ENCODE peak calls at places on chromosomes 2 and 18, in ten cellular contexts. Y, I, N, E, B, M, V, O, C and Q are unnamed samples. For H3K4me1, the result is how much of the 10 kb centered on the place peaks cover.

GRCh38 chr2:26681656-26682055 is 10.9 kb upstream of the KCNK3 start:
- DNase-seq in Y (no peak), I (no peak), N (no peak), E (no peak), B (no peak), M (no peak), V (no peak), O (no peak), C (no peak), Q (no peak)

GRCh38 chr2:200471324-200471848 is 38.5 kb downstream of the KCTD18 start:
- DNase-seq in Y (no peak), I (no peak), N (peak), E (no peak), B (no peak), M (no peak), V (peak), O (no peak), C (no peak), Q (no peak)

GRCh38 chr2:242031481-242032019 is 162.0 kb downstream of the RTP5 start:
- DNase-seq in Y (no peak), I (peak), N (no peak), E (no peak), B (no peak), M (no peak), V (no peak), O (peak), C (peak), Q (no peak)

GRCh38 chr2:70656421-70657010 is 102.9 kb upstream of the TGFA start:
- DNase-seq in Y (no peak), I (peak), N (no peak), E (no peak), B (no peak), M (no peak), V (no peak), O (no peak), C (no peak), Q (no peak)

GRCh38 chr18:23498877-23499570 is 4.3 kb upstream of the RMC1 start:
- DNase-seq in Y (peak), I (peak), N (peak), E (peak), B (no peak), M (peak), V (peak), O (peak), C (peak), Q (no peak)

GRCh38 chr2:58268685-58269084 is 27.6 kb upstream of the FANCL start:
- DNase-seq in Y (no peak), I (no peak), N (no peak), E (no peak), B (no peak), M (no peak), V (no peak), O (no peak), C (no peak), Q (no peak)

GRCh38 chr2:143132360-143132759 is 3.1 kb downstream of the ARHGAP15 start:
- DNase-seq in Y (no peak), I (no peak), N (no peak), E (no peak), B (no peak), M (no peak), V (no peak), O (no peak), C (no peak), Q (no peak)

GRCh38 chr18:48946329-48946835 is 4.4 kb downstream of the SMAD7 start:
- DNase-seq in Y (no peak), I (no peak), N (peak), E (no peak), B (no peak), M (no peak), V (no peak), O (no peak), C (peak), Q (peak)

GRCh38 chr2:60644942-60645341 is 91.5 kb upstream of the BCL11A start:
- DNase-seq in Y (no peak), I (no peak), N (no peak), E (no peak), B (no peak), M (peak), V (no peak), O (no peak), C (no peak), Q (no peak)

GRCh38 chr18:5969355-5970003 is 74.2 kb upstream of the TMEM200C start:
- DNase-seq in Y (no peak), I (no peak), N (no peak), E (no peak), B (no peak), M (no peak), V (no peak), O (no peak), C (no peak), Q (no peak)

GRCh38 chr2:122236152-122236892 is 480.9 kb downstream of the TSN start:
- DNase-seq in Y (no peak), I (no peak), N (no peak), E (no peak), B (peak), M (no peak), V (no peak), O (peak), C (no peak), Q (no peak)

GRCh38 chr2:17317439-17317976 is 200.7 kb downstream of the RAD51AP2 start:
- DNase-seq in Y (no peak), I (no peak), N (no peak), E (no peak), B (no peak), M (no peak), V (no peak), O (no peak), C (no peak), Q (no peak)

GRCh38 chr18:50427896-50428295 is 53.0 kb downstream of the SKA1 start:
- DNase-seq in Y (no peak), I (no peak), N (no peak), E (no peak), B (no peak), M (no peak), V (no peak), O (no peak), C (no peak), Q (no peak)

GRCh38 chr2:238286987-238287386 is 1.4 kb downstream of the PER2 start:
- DNase-seq in Y (no peak), I (no peak), N (no peak), E (no peak), B (peak), M (peak), V (no peak), O (no peak), C (no peak), Q (no peak)

GRCh38 chr2:160836755-160837154 is 323.5 kb upstream of the TANK start:
- DNase-seq in Y (no peak), I (no peak), N (no peak), E (no peak), B (no peak), M (no peak), V (no peak), O (no peak), C (peak), Q (no peak)

GRCh38 chr2:202109737-202110184 is 36.7 kb downstream of the KIAA2012 start:
- DNase-seq in Y (peak), I (no peak), N (no peak), E (peak), B (peak), M (peak), V (no peak), O (peak), C (peak), Q (no peak)

GRCh38 chr2:227106845-227107759 is 56.9 kb downstream of the COL4A4 start:
- DNase-seq in Y (no peak), I (no peak), N (peak), E (no peak), B (no peak), M (no peak), V (peak), O (peak), C (peak), Q (no peak)

GRCh38 chr2:186456941-186457340 is 29.1 kb upstream of the ZC3H15 start:
- DNase-seq in Y (no peak), I (no peak), N (no peak), E (no peak), B (no peak), M (no peak), V (no peak), O (no peak), C (peak), Q (no peak)

DNA sequence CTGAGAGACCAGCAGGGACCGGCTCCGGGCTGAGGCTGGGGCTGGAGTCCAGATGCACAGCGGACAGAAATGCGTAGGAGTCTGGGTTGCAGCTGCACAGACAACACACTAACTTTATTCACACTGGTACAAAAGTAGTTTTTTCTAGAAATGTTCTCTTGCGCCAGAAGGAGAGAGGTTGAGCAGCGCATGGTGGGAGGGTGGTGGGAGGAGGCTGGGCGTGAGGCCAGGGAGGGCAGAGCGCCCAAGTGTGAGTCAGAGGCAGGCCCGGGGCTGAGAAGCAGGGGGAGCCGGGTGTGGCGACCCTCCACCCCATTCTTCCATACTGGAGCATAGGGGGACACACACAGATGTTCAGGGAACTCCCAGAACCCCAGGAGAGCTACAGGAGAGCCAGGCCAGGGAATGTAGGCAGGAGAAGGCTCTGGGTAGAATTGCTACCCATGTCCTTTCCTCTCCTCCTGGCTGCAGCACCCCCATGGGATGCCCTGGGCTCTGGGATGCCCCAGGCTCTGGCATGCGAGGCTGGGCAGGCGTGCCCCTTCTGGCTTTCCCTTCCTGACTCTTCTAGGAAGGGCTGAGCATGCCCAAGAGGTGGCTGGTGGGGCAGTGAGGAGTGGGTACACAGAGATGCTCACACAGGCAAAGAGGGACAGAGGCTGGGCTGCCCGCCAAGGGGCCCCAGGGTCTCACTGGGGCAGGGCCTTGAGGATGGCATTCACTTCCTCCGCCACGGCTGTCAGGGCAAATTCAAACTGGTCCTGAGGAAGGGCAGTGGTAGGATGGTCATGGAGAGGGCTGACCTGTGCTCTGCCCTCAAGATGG is 10.6 kb downstream of the DNAJB2 start:
- DNase-seq in Y (peak), I (no peak), N (peak), E (peak), B (peak), M (no peak), V (no peak), O (no peak), C (peak), Q (peak)
- H3K4me1 ChIP-seq in Y (under half), I (under half), N (under half), E (under half), B (under half), M (under half), V (under half), O (under half), C (under half), Q (under half)

GRCh38 chr2:40886660-40887059 is 434.8 kb upstream of the SLC8A1 start:
- DNase-seq in Y (no peak), I (no peak), N (no peak), E (no peak), B (no peak), M (no peak), V (no peak), O (no peak), C (no peak), Q (no peak)
- TF ChIP-seq CTCF in Y (no peak), I (no peak), N (no peak), E (no peak), B (no peak), M (no peak), V (no peak), O (no peak), C (no peak), Q (no peak)

DNA sequence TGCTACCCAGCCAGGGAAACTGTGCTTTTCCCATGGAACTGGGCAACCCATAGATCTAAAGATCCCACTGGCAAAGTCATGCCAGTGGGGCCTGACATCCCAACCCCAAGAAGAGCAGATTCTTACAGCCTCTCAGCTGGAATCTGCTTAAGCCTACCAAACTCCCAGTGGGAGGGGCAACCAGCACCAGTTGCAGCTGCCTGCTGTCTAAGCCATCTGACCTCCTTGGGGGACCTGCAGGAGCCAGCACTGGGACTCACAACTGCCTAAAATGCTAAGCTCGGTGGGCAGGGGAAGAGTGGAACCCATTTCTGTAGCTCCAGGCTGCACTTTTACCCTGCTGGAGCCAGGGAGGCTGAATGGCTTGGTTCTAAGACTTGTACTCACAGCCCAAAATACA is 770.7 kb upstream of the SLC8A1 start:
- DNase-seq in Y (no peak), I (no peak), N (no peak), E (no peak), B (no peak), M (no peak), V (no peak), O (no peak), C (no peak), Q (no peak)
- H3K4me1 ChIP-seq in Y (under half), I (under half), N (under half), E (under half), B (under half), M (under half), V (under half), O (under half), C (under half), Q (under half)

GRCh38 chr2:80969900-80970299 is 665.3 kb upstream of the LRRTM1 start:
- DNase-seq in Y (no peak), I (no peak), N (no peak), E (no peak), B (no peak), M (no peak), V (no peak), O (no peak), C (no peak), Q (no peak)

DNA sequence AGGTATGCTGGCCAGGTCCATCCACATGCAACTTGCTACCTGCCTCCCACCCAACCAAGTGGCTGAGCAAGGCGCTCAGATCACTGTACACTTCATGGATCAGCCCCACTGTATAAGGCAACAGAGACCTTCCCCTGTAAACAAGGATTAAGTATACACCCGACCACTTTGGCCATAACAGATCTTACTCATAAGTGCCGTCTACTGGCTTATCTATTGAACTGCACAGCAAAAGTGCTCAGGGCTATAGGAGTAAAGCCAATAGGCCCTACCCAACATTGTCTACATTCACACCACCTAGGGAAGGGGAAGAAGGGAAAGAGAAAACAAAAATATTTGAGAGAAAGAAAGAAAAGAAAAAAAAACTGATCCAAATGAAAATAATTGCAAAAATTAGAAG is 663.9 kb upstream of the LRRTM1 start:
- DNase-seq in Y (no peak), I (no peak), N (no peak), E (no peak), B (no peak), M (no peak), V (no peak), O (no peak), C (no peak), Q (no peak)
- TF ChIP-seq CTCF in Y (no peak), I (no peak), N (no peak), E (no peak), B (no peak), M (no peak), V (peak), O (no peak), C (no peak), Q (no peak)

GRCh38 chr18:63181706-63182105 is 137.9 kb downstream of the BCL2 start:
- DNase-seq in Y (no peak), I (no peak), N (no peak), E (no peak), B (no peak), M (no peak), V (no peak), O (no peak), C (no peak), Q (no peak)
- H3K4me1 ChIP-seq in Y (under half), I (under half), N (half or more), E (under half), B (under half), M (half or more), V (under half), O (under half), C (under half), Q (under half)

DNA sequence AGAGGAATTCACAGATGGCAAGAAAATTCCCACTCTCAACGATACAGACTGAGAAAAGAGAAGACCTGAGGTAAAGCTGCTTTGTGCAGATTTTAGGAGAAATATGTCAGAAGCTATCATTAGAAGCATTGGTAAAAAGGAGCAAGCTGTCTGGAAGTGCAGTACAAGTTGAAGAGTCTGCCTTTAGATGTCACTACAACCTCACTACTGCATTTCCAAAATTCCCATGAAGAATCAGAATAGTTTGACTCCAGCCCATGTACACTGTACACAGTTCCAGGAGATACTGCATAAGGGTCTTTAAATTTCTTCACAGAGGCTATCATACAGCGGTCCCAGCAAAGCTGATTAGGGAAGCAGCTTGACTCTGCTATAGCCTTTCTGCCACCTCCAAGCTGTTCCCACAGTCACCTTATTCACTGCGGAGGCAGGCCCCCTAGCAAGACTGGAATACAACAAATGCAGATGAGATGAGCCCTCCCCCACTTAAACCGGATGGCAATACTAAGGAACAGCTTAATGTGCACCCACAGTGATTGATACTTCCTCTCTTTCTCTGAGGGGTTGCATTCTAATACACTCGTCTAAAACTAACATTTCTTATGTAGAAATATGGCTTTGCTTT is 527.4 kb downstream of the TMEM182 start:
- DNase-seq in Y (no peak), I (no peak), N (no peak), E (no peak), B (no peak), M (no peak), V (no peak), O (no peak), C (no peak), Q (no peak)
- TF ChIP-seq CTCF in Y (no peak), I (no peak), N (no peak), E (no peak), B (no peak), M (no peak), V (no peak), O (no peak), C (no peak), Q (no peak)

GRCh38 chr2:10395893-10396292 is 52.2 kb downstream of the ODC1 start:
- DNase-seq in Y (no peak), I (no peak), N (no peak), E (no peak), B (no peak), M (no peak), V (no peak), O (no peak), C (no peak), Q (no peak)

GRCh38 chr2:10397878-10398277 is 50.2 kb downstream of the ODC1 start:
- DNase-seq in Y (no peak), I (no peak), N (no peak), E (no peak), B (no peak), M (no peak), V (no peak), O (no peak), C (no peak), Q (no peak)

GRCh38 chr2:10396464-10396863 is 51.7 kb downstream of the ODC1 start:
- DNase-seq in Y (no peak), I (no peak), N (no peak), E (no peak), B (no peak), M (no peak), V (no peak), O (no peak), C (no peak), Q (no peak)

GRCh38 chr2:10398496-10398895 is 49.6 kb downstream of the ODC1 start:
- DNase-seq in Y (no peak), I (no peak), N (peak), E (no peak), B (no peak), M (no peak), V (no peak), O (no peak), C (no peak), Q (peak)

DNA sequence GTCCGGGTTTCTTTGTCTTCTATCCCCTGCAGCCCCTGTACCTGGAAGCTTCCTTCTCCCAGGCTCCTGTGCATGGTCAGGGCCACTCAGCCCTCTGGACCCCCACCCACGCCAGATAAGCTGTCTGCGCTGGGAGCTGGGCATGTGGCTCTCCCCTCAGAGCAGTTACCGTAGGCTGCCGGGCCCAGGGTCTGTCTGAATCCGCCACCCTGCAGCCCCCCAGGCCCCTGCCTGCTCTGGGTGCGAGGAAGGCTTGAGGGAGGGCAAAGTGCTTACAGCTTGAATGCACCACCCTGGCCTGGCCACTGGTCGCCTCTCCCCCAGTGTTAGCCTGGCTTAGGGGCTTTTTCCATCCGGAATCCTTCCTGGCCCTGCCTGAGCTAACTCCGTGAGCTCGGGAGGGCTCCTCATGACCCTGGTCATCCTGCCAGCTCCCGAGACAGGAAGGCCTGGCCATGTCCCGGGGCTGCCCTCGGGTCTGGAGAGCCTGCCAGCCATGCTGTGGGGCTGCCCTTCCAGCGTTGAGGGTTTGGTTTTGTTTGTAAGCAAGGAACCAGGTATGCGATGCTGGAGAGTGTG is 50.7 kb downstream of the ODC1 start:
- DNase-seq in Y (no peak), I (no peak), N (no peak), E (no peak), B (no peak), M (no peak), V (no peak), O (no peak), C (no peak), Q (peak)
- H3K4me1 ChIP-seq in Y (under half), I (under half), N (under half), E (under half), B (under half), M (under half), V (under half), O (under half), C (under half), Q (half or more)